ENCODE peak calls at places on chromosomes 4 and X, in eight cellular contexts. D is epithelial cell of esophagus, F is type B pancreatic cell, N is ovary, H is foreskin fibroblast, T is psoas muscle, X is AG10803, G is uterus. A is an unnamed sample.

GRCh38 chr4:185513489-185514181 is 21.7 kb downstream of the PDLIM3 start:
- DNase-seq in F (no peak), N (no peak), H (peak; percentile 30), G (peak; percentile 45), X (no peak), D (peak; percentile 47), T (no peak), A (peak; percentile 56)

GRCh38 chrX:9604111-9604907 is 139.5 kb downstream of the TBL1X start:
- DNase-seq in G (peak; percentile 69), F (no peak), X (peak; percentile 59), N (peak; percentile 60), D (no peak), T (peak; percentile 79), H (peak; percentile 16), A (no peak)

GRCh38 chrX:30892591-30892990 is 3.5 kb upstream of the TAB3 start:
- DNase-seq in N (no peak), H (no peak), D (peak; percentile 88), X (no peak), F (no peak), G (no peak), T (no peak), A (no peak)

GRCh38 chrX:66142351-66142750 is 21.7 kb upstream of the HEPH start:
- DNase-seq in G (no peak), T (no peak), X (no peak), F (no peak), D (no peak), H (no peak), N (no peak), A (no peak)

GRCh38 chr4:112881842-112882241 is 167.6 kb upstream of the ANK2 start:
- DNase-seq in G (peak; percentile 30), T (no peak), D (no peak), F (no peak), H (no peak), X (no peak), N (peak; percentile 27), A (no peak)

GRCh38 chr4:23374280-23374679 is 515.6 kb downstream of the PPARGC1A start:
- DNase-seq in H (peak; percentile 2), D (peak; percentile 19), N (no peak), G (no peak), T (no peak), F (no peak), X (no peak), A (no peak)

GRCh38 chr4:7647932-7648812 is 213.4 kb upstream of the PSAPL1 start:
- DNase-seq in D (no peak), H (peak; percentile 62), T (no peak), N (no peak), X (peak; percentile 65), G (no peak), F (no peak), A (no peak)

GRCh38 chr4:23720556-23720955 is 169.3 kb downstream of the PPARGC1A start:
- DNase-seq in D (no peak), H (peak; percentile 15), N (no peak), X (peak; percentile 15), G (no peak), T (no peak), F (no peak), A (no peak)

GRCh38 chr4:151484396-151485102 is 75.6 kb downstream of the FHIP1A start:
- DNase-seq in F (no peak), T (no peak), H (peak; percentile 81), G (no peak), N (no peak), X (peak; percentile 88), D (peak; percentile 80), A (no peak)

GRCh38 chr4:79141530-79141929 is 184.3 kb downstream of the NAA11 start:
- DNase-seq in T (no peak), D (peak; percentile 69), H (peak; percentile 1), N (no peak), G (no peak), X (peak; percentile 0), F (no peak), A (peak; percentile 24)

GRCh38 chrX:13685126-13685763 is 3.7 kb upstream of the RAB9A start:
- DNase-seq in D (peak; percentile 78), N (no peak), F (no peak), H (peak; percentile 52), X (no peak), T (no peak), G (no peak), A (no peak)

GRCh38 chr4:152190907-152191306 is 345.0 kb downstream of the FBXW7 start:
- DNase-seq in D (no peak), F (no peak), N (no peak), G (no peak), X (no peak), T (no peak), H (no peak), A (no peak)

GRCh38 chrX:65688403-65688881 is 21.0 kb downstream of the MSN start:
- DNase-seq in T (no peak), X (peak; percentile 57), D (peak; percentile 66), H (peak; percentile 64), G (no peak), F (no peak), N (no peak), A (peak; percentile 89)

GRCh38 chrX:121733514-121733913 is 686.1 kb downstream of the GLUD2 start:
- DNase-seq in N (no peak), F (no peak), T (no peak), D (peak; percentile 2), G (no peak), X (peak; percentile 7), H (peak; percentile 36), A (no peak)

GRCh38 chr4:75715105-75715799 is 9.1 kb upstream of the USO1 start:
- DNase-seq in N (no peak), G (no peak), F (peak; percentile 25), X (peak; percentile 82), H (peak; percentile 69), D (no peak), T (no peak), A (no peak)

GRCh38 chr4:38314663-38315062 is 349.3 kb upstream of the KLF3 start:
- DNase-seq in G (no peak), T (no peak), N (no peak), D (peak; percentile 96), F (no peak), X (no peak), H (no peak), A (no peak)

GRCh38 chr4:77052352-77052751 is 23.4 kb downstream of the CCNI start:
- DNase-seq in H (peak; percentile 81), X (peak; percentile 84), D (peak; percentile 65), N (peak; percentile 41), G (peak; percentile 28), T (no peak), F (no peak), A (peak; percentile 62)

GRCh38 chr4:21327976-21328700 is 620.4 kb downstream of the KCNIP4 start:
- DNase-seq in N (no peak), T (no peak), F (no peak), H (no peak), D (peak; percentile 1), X (no peak), G (no peak), A (no peak)

GRCh38 chrX:131617182-131617581 is 73.3 kb downstream of the OR13H1 start:
- DNase-seq in N (no peak), G (no peak), T (no peak), X (peak; percentile 36), F (no peak), H (peak; percentile 59), D (peak; percentile 16), A (no peak)

GRCh38 chr4:5050520-5050955 is 742 bp upstream of the STK32B start:
- DNase-seq in G (peak; percentile 65), F (peak; percentile 81), N (peak; percentile 68), H (peak; percentile 86), D (peak; percentile 79), X (peak; percentile 81), T (peak; percentile 67), A (peak; percentile 56)

GRCh38 chrX:130211415-130212186 is 39.8 kb downstream of the RAB33A start:
- DNase-seq in T (no peak), N (no peak), H (no peak), G (no peak), D (no peak), F (no peak), X (no peak), A (no peak)

GRCh38 chrX:23756165-23756564 is 13.1 kb upstream of the ACOT9 start:
- DNase-seq in X (peak; percentile 44), H (peak; percentile 65), T (peak; percentile 28), N (no peak), F (no peak), D (peak; percentile 50), G (peak; percentile 25), A (peak; percentile 79)

DNA sequence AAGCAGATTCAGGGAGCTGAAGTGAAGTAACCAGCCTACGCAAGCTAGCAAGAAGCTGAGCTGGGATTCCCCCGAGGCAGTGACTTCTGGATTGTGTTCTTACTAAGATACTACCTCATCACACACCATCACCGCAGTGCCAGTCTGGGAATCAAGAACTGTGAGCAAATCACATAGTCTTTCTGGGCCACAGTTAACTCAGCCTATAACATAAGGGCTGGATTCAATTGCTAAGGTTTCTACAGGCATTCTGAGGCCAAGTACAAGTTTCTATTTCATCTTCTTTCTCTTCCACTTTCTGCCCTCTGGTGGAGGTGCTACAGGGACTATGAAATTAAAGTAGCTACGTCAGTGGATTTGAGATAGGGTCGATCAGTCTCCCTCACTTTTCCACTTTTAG is 1.4 kb upstream of the CORIN start:
- DNase-seq in D (peak; percentile 34), T (no peak), G (peak; percentile 48), X (peak; percentile 24), F (no peak), H (peak; percentile 86), N (no peak), A (peak; percentile 78)
- TF ChIP-seq CTCF in D (peak; percentile 37), T (peak; percentile 14), G (peak; percentile 24), X (peak; percentile 47), F (peak; percentile 58), H (peak; percentile 45), N (no peak), A (peak; percentile 46)

GRCh38 chrX:75107863-75108509 is 48.1 kb downstream of the ABCB7 start:
- DNase-seq in N (no peak), X (no peak), G (no peak), T (no peak), F (no peak), D (peak; percentile 1), H (no peak), A (no peak)
- TF ChIP-seq CTCF in N (no peak), X (no peak), G (no peak), T (no peak), F (no peak), D (no peak), H (no peak), A (no peak)

GRCh38 chrX:155857561-155857960 is 23.6 kb upstream of the VAMP7 start:
- DNase-seq in X (no peak), D (peak; percentile 16), F (no peak), T (no peak), N (no peak), G (no peak), H (peak; percentile 8), A (peak; percentile 11)
- TF ChIP-seq CTCF in X (no peak), D (peak; percentile 37), F (peak; percentile 31), T (no peak), N (no peak), G (no peak), H (peak; percentile 26), A (no peak)

GRCh38 chrX:109890910-109891502 is 111.9 kb upstream of the TMEM164 start:
- DNase-seq in T (peak; percentile 35), N (peak; percentile 52), D (peak; percentile 58), X (peak; percentile 48), G (peak; percentile 37), H (peak; percentile 67), F (peak; percentile 76), A (peak; percentile 66)

GRCh38 chrX:109886122-109886761 is 116.7 kb upstream of the TMEM164 start:
- DNase-seq in H (peak; percentile 72), T (no peak), F (no peak), D (peak; percentile 61), G (no peak), N (no peak), X (peak; percentile 41), A (peak; percentile 62)

GRCh38 chrX:109890300-109890699 is 112.6 kb upstream of the TMEM164 start:
- DNase-seq in G (no peak), N (no peak), F (no peak), X (no peak), H (no peak), D (no peak), T (no peak), A (no peak)

GRCh38 chrX:109889289-109890006 is 113.5 kb upstream of the TMEM164 start:
- DNase-seq in D (peak; percentile 19), X (peak; percentile 21), N (no peak), H (peak; percentile 69), F (no peak), T (no peak), G (no peak), A (peak; percentile 35)
- TF ChIP-seq CTCF in D (peak; percentile 27), X (peak; percentile 49), N (no peak), H (peak; percentile 35), F (peak; percentile 59), T (no peak), G (no peak), A (no peak)

A was measured in GM12865.